ENCODE peak calls at places on chromosome 11, in five cellular contexts. Z is adrenal gland, J is A549, T is right cardiac atrium, Y is heart left ventricle. C is an unnamed sample. For H3K4me1, the result is how much of the 10 kb centered on the place peaks cover.

GRCh38 chr11:13448876-13449275 is 14.1 kb downstream of the BTBD10 start:
- DNase-seq in Z (no peak), J (no peak), T (peak), Y (peak), C (no peak)

GRCh38 chr11:66467034-66467659 is 442 bp downstream of the PELI3 start:
- DNase-seq in T (peak), J (peak), Z (no peak), Y (no peak), C (peak)

GRCh38 chr11:38252620-38253019 is 1654.6 kb upstream of the RAG2 start:
- DNase-seq in T (no peak), J (no peak), Y (no peak), Z (no peak), C (no peak)

GRCh38 chr11:38814670-38815069 is 2216.6 kb upstream of the RAG2 start:
- DNase-seq in Z (no peak), J (no peak), Y (no peak), T (no peak), C (no peak)

GRCh38 chr11:66981976-66982578 is 7.0 kb downstream of the C11orf86 start:
- DNase-seq in Y (peak), T (peak), J (peak), Z (peak), C (peak)

GRCh38 chr11:65315204-65315865 is 669 bp downstream of the CDC42EP2 start:
- DNase-seq in J (peak), Y (peak), T (peak), Z (peak), C (peak)

GRCh38 chr11:70672991-70673670 is 274.8 kb downstream of the CTTN start:
- DNase-seq in Y (no peak), Z (no peak), T (no peak), J (no peak), C (no peak)

GRCh38 chr11:118872403-118872821 is 11.3 kb upstream of the CXCR5 start:
- DNase-seq in T (no peak), Y (no peak), J (no peak), Z (no peak), C (no peak)

DNA sequence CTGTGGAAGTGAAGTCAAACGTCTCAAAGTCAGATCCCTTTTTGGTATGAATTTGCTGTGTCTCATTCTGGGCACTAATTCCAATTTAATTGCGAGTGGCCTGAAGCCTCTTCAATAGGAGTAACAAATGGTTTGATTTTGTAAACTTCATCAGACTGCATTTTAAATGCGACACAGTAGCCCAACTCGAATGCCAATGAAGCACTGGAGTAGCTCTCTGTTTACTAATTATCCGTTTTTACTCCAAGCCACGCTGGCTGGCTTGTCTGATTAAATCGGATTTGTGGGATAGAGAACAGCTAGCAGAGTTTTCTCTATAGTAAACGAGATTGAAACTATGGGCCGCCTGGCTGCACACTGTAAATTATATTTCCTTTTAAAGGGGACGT is 67.1 kb upstream of the NNMT start:
- DNase-seq in T (no peak), Z (no peak), J (no peak), Y (no peak), C (no peak)
- H3K27ac ChIP-seq in T (no peak), Z (no peak), J (no peak), Y (no peak), C (no peak)

GRCh38 chr11:117313828-117314768 is 2.0 kb downstream of the BACE1 start:
- DNase-seq in T (no peak), Y (no peak), J (no peak), Z (no peak), C (no peak)
- H3K4me1 ChIP-seq in T (under half), Y (under half), J (under half), Z (under half), C (under half)

GRCh38 chr11:117084992-117085391 is 13.2 kb downstream of the SIK3 start:
- DNase-seq in J (no peak), Z (no peak), Y (no peak), T (no peak), C (no peak)
- H3K27ac ChIP-seq in J (peak), Z (no peak), Y (no peak), T (no peak), C (no peak)

DNA sequence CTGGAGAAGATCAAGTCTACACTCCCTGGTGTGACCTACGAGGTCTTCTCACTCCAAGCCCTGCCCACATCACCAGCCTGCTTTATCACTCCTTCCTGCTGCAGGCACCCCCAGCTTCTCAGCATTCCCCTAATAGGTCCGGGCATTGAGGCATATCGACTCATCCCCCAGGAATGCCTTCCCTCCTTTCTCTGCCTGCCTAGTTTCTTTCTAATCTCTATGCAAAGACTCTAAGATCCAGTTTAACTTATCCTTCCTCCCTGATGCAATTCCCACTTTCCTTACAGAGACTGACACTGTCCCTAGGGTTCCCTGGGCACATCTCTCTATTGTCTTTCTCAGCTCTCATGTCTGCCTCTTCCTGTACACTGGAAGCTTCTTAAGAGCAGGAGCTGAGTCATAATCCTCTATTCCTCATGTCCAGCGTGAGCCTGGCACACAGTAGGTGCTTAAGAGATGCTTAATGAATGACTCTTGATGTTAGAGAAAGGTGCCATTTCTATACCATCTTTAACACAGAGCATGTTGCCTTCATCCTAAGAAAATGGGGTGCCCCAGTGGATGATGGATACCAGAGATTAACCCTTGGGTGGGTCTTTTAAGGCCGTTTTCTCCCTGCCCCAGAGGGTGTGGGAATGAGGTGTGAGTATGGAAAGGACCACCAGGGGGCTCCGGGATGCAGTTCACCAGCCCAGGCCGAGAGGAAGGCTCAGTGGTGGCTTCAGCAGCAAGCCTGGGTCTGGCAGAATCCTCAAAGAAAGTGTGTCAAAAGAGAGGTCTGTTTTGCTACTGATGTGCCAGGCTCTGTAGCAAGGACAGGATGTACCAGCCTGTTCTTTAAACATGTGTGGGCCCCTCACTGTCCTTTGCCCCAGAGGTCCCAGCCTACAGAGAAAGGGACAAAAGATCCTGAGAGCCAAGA is 34.7 kb downstream of the PARVA start:
- DNase-seq in Z (peak), J (peak), T (peak), Y (peak), C (peak)
- H3K4me1 ChIP-seq in Z (under half), J (under half), T (under half), Y (under half), C (under half)

GRCh38 chr11:72959998-72960731 is 146.0 kb downstream of the ATG16L2 start:
- DNase-seq in T (no peak), J (no peak), Z (no peak), Y (no peak), C (no peak)

GRCh38 chr11:72962084-72962483 is 147.9 kb downstream of the ATG16L2 start:
- DNase-seq in T (no peak), J (no peak), Z (no peak), Y (no peak), C (no peak)

GRCh38 chr11:72965672-72966071 is 151.5 kb downstream of the ATG16L2 start:
- DNase-seq in Y (no peak), J (no peak), Z (no peak), T (no peak), C (no peak)

GRCh38 chr11:72958790-72959189 is 144.6 kb downstream of the ATG16L2 start:
- DNase-seq in J (no peak), Z (no peak), T (no peak), Y (no peak), C (no peak)

GRCh38 chr11:72962717-72963116 is 148.5 kb downstream of the ATG16L2 start:
- DNase-seq in J (no peak), Z (no peak), T (no peak), Y (no peak), C (no peak)
- H3K27ac ChIP-seq in J (no peak), Z (no peak), T (no peak), Y (no peak), C (no peak)

DNA sequence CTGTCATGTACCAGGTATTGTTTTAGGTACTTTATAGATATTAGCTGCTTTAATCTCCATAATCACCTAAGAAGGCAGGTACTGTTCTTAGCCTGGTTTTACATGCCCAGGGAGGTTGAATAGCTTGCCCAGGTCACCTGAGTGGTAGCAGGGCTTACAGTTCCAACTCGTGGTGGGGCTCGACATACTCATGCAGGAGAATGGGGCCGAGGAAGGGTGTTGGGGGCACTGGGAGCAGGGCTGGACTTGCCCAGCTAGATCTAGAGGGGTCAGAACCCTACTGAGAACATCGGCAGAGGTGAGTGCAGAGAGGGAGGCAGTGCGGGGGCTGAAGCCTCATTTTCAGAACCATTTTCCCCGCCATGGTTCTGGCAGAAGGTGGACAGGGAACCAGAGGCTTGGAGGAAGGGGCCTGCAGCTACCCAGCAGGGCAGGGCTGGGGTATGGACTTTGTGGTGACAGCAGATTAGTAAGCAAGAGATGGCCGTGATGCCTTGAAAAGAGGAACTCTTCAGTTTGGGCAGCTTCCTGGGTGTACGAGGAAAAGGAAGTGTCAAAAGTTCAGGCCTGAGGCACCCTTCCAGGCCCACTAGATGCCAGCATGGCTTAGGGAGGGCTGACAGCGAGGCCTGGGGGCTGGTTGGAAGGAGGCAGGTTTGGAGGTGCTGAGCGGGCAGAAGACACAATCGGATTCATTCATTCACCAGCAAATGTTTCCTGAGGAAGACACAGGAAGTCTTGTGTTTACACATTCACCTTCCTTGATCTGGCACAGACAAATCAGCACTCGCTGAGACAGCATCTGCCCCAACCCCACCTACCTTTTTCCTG is 54.7 kb upstream of the LYVE1 start:
- DNase-seq in T (peak), Z (peak), Y (peak), J (no peak), C (no peak)
- H3K4me1 ChIP-seq in T (under half), Z (under half), Y (under half), J (under half), C (under half)

GRCh38 chr11:111923351-111923788 is 4.7 kb downstream of the C11orf52 start:
- DNase-seq in J (no peak), Y (peak), T (peak), Z (no peak), C (no peak)
- H3K27ac ChIP-seq in J (peak), Y (peak), T (peak), Z (peak), C (peak)

DNA sequence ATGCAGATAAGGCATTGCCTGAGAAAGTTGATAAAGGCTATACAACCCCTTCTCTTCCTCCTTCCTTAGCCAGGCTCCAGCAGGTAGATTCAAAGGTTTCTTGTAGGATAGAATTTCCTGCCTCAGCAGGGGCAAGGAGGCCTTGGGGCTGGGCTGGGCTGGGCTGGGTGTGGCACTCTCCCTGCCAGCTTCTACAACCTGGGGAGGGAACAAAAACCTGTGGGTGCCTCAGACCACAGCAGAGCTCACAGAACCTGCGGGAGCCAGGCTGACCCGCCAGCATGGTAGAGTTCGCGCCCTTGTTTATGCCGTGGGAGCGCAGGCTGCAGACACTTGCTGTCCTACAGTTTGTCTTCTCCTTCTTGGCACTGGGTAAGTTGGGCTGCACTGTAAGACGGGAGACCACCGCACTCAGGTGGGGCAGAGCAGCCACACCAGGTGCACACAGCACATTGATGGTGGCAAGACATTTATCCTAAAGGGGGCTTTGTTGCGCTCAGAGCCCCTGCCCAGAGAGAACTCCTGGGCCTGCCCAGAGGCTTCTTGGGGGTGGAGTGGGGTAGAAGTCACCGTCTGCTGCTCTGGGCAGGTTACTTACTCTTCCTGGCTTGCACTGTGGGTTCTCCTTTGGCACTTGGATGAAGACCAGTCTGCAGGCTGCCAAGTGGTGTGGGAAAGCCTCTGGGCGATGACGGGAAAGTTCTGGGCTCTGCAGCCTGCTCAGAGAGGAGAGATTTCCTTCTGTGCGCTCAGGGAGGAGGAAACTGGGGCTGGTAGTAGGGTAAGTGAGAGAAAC is at the start of gene MOGAT2:
- DNase-seq in Z (no peak), T (no peak), Y (peak), J (no peak), C (peak)
- H3K4me1 ChIP-seq in Z (under half), T (under half), Y (under half), J (under half), C (under half)

GRCh38 chr11:68890490-68891231 is 13.0 kb downstream of the MRPL21 start:
- DNase-seq in J (no peak), Z (peak), T (peak), Y (peak), C (peak)

GRCh38 chr11:68893282-68893681 is 10.3 kb downstream of the MRPL21 start:
- DNase-seq in J (no peak), Y (no peak), T (no peak), Z (no peak), C (no peak)

GRCh38 chr11:68892576-68892975 is 11.1 kb downstream of the MRPL21 start:
- DNase-seq in Y (no peak), T (no peak), Z (no peak), J (no peak), C (no peak)

GRCh38 chr11:68891356-68891948 is 12.2 kb downstream of the MRPL21 start:
- DNase-seq in Y (no peak), T (no peak), Z (no peak), J (no peak), C (no peak)

GRCh38 chr11:68889948-68890446 is 13.6 kb downstream of the MRPL21 start:
- DNase-seq in T (peak), J (peak), Y (peak), Z (no peak), C (no peak)
- H3K27ac ChIP-seq in T (no peak), J (no peak), Y (peak), Z (no peak), C (peak)

GRCh38 chr11:94151311-94151710 is 22.7 kb downstream of the PANX1 start:
- DNase-seq in T (no peak), J (no peak), Y (no peak), Z (no peak), C (no peak)
- H3K4me1 ChIP-seq in T (under half), J (half or more), Y (under half), Z (under half), C (under half)